ENCODE peak calls at places on chromosomes 1 and 21, in six cellular contexts. T is ACHN; S is upper lobe of right lung; Z is CD4-positive, CD25-positive, alpha-beta regulatory T cell; R is M059J; P is activated CD4-positive, alpha-beta memory T cell treated with anti-CD3 and anti-CD28 coated beads for 36 hours. M is an unnamed sample.

GRCh38 chr1:164953815-164954214 is 394.8 kb downstream of the PBX1 start:
- DNase-seq in T (no peak), S (no peak), Z (no peak), R (no peak), P (no peak), M (no peak)

GRCh38 chr1:157377216-157377821 is 175.0 kb downstream of the FCRL5 start:
- DNase-seq in T (peak; percentile 63), S (no peak), Z (no peak), R (peak; percentile 44), P (peak; percentile 38), M (peak; percentile 48)

GRCh38 chr1:34865981-34866761 is 6.6 kb upstream of the SMIM12 start:
- DNase-seq in T (peak; percentile 64), S (peak; percentile 95), Z (peak; percentile 84), R (peak; percentile 61), P (peak; percentile 96), M (peak; percentile 84)

GRCh38 chr1:2230781-2231666 is 2.9 kb downstream of the SKI start:
- DNase-seq in T (no peak), S (peak; percentile 75), Z (peak; percentile 49), R (no peak), P (peak; percentile 59), M (peak; percentile 17)

GRCh38 chr1:22932803-22933470 is 39.7 kb downstream of the LACTBL1 start:
- DNase-seq in T (no peak), S (peak; percentile 33), Z (no peak), R (no peak), P (no peak), M (no peak)

GRCh38 chr1:113917400-113918082 is 11.6 kb upstream of the HIPK1 start:
- DNase-seq in T (no peak), S (no peak), Z (no peak), R (peak; percentile 55), P (no peak), M (no peak)

GRCh38 chr1:34696230-34696629 is 58.6 kb upstream of the GJB5 start:
- DNase-seq in T (peak; percentile 2), S (no peak), Z (no peak), R (peak; percentile 93), P (no peak), M (no peak)

GRCh38 chr1:170698711-170699275 is 34.9 kb downstream of the PRRX1 start:
- DNase-seq in T (no peak), S (no peak), Z (no peak), R (peak; percentile 39), P (no peak), M (no peak)

GRCh38 chr1:220966874-220967631 is 87.8 kb downstream of the HLX start:
- DNase-seq in T (no peak), S (no peak), Z (no peak), R (peak; percentile 77), P (no peak), M (no peak)

GRCh38 chr1:1528639-1529267 is 11.7 kb downstream of the TMEM240 start:
- DNase-seq in T (no peak), S (no peak), Z (no peak), R (no peak), P (no peak), M (no peak)

GRCh38 chr21:41765393-41765950 is 1.4 kb downstream of the RIPK4 start:
- DNase-seq in T (no peak), S (no peak), Z (no peak), R (no peak), P (no peak), M (no peak)

GRCh38 chr1:154770897-154771594 is 99.0 kb downstream of the KCNN3 start:
- DNase-seq in T (no peak), S (peak; percentile 5), Z (no peak), R (no peak), P (no peak), M (no peak)

GRCh38 chr1:221100196-221100950 is 221.1 kb downstream of the HLX start:
- DNase-seq in T (peak; percentile 62), S (no peak), Z (no peak), R (peak; percentile 92), P (no peak), M (no peak)

GRCh38 chr1:79682478-79682877 is 675.9 kb upstream of the ADGRL4 start:
- DNase-seq in T (no peak), S (no peak), Z (no peak), R (no peak), P (no peak), M (no peak)

GRCh38 chr1:84366786-84367185 is 31.5 kb upstream of the DNASE2B start:
- DNase-seq in T (no peak), S (no peak), Z (no peak), R (peak; percentile 47), P (no peak), M (no peak)

GRCh38 chr1:2060082-2060481 is 9.9 kb downstream of the PRKCZ start:
- DNase-seq in T (no peak), S (peak; percentile 82), Z (no peak), R (no peak), P (no peak), M (no peak)

GRCh38 chr1:203702130-203702577 is 62.8 kb upstream of the LAX1 start:
- DNase-seq in T (peak; percentile 54), S (no peak), Z (peak; percentile 48), R (peak; percentile 50), P (peak; percentile 69), M (peak; percentile 36)

GRCh38 chr1:94698759-94699502 is 121.2 kb upstream of the SLC44A3 start:
- DNase-seq in T (peak; percentile 49), S (no peak), Z (no peak), R (peak; percentile 92), P (no peak), M (no peak)

GRCh38 chr1:174953657-174954435 is 45.9 kb upstream of the CACYBP start:
- DNase-seq in T (no peak), S (no peak), Z (no peak), R (no peak), P (no peak), M (no peak)

GRCh38 chr1:21685944-21686678 is 17.0 kb upstream of the RAP1GAP start:
- DNase-seq in T (no peak), S (no peak), Z (no peak), R (no peak), P (no peak), M (no peak)

GRCh38 chr1:57272150-57272549 is 151.7 kb downstream of the DAB1 start:
- DNase-seq in T (no peak), S (no peak), Z (no peak), R (no peak), P (no peak), M (no peak)